ENCODE peak calls at places on chromosomes 5 and 9, in nine cellular contexts. D, H, C, Y, L, Q, F, N and W are unnamed samples. For H3K4me1, the result is how much of the 10 kb centered on the place peaks cover.

GRCh38 chr5:133700251-133700650 is 87.9 kb upstream of the FSTL4 start:
- DNase-seq in D (no peak), H (no peak), C (no peak), Y (no peak), L (no peak), Q (no peak), F (no peak), N (no peak), W (no peak)

GRCh38 chr9:27528278-27528885 is 1.2 kb downstream of the MOB3B start:
- DNase-seq in D (peak), H (peak), C (peak), Y (no peak), L (peak), Q (peak), F (peak), N (peak), W (peak)

GRCh38 chr9:70639853-70640814 is 225.7 kb upstream of the KLF9 start:
- DNase-seq in D (no peak), H (peak), C (no peak), Y (peak), L (no peak), Q (peak), F (peak), N (no peak), W (peak)

GRCh38 chr9:124818431-124819281 is 34.6 kb upstream of the WDR38 start:
- DNase-seq in D (no peak), H (peak), C (no peak), Y (peak), L (peak), Q (no peak), F (no peak), N (peak), W (peak)

GRCh38 chr9:105082843-105083242 is 154.9 kb upstream of the ABCA1 start:
- DNase-seq in D (no peak), H (no peak), C (no peak), Y (no peak), L (no peak), Q (no peak), F (no peak), N (no peak), W (no peak)

GRCh38 chr5:164119806-164120440 is 614.5 kb downstream of the MAT2B start:
- DNase-seq in D (no peak), H (peak), C (no peak), Y (no peak), L (no peak), Q (no peak), F (peak), N (no peak), W (no peak)

GRCh38 chr9:79471577-79472543 is 99.9 kb upstream of the TLE4 start:
- DNase-seq in D (peak), H (peak), C (peak), Y (peak), L (peak), Q (no peak), F (peak), N (peak), W (peak)

GRCh38 chr5:135600141-135600570 is 21.4 kb upstream of the CXCL14 start:
- DNase-seq in D (no peak), H (no peak), C (no peak), Y (no peak), L (no peak), Q (no peak), F (no peak), N (no peak), W (no peak)

GRCh38 chr5:132661231-132662003 is 3.4 kb downstream of the IL13 start:
- DNase-seq in D (no peak), H (no peak), C (no peak), Y (no peak), L (no peak), Q (no peak), F (no peak), N (no peak), W (no peak)

GRCh38 chr9:127279717-127280285 is 15.2 kb downstream of the GARNL3 start:
- DNase-seq in D (no peak), H (no peak), C (no peak), Y (no peak), L (no peak), Q (no peak), F (no peak), N (peak), W (no peak)

GRCh38 chr9:135712571-135713295 is 10.7 kb downstream of the KCNT1 start:
- DNase-seq in D (no peak), H (no peak), C (no peak), Y (no peak), L (no peak), Q (no peak), F (no peak), N (no peak), W (no peak)

GRCh38 chr5:138569759-138570158 is 5.4 kb downstream of the HSPA9 start:
- DNase-seq in D (no peak), H (no peak), C (no peak), Y (no peak), L (no peak), Q (no peak), F (no peak), N (no peak), W (no peak)

GRCh38 chr5:33474004-33474403 is 33.2 kb downstream of the TARS1 start:
- DNase-seq in D (no peak), H (no peak), C (no peak), Y (no peak), L (no peak), Q (no peak), F (no peak), N (no peak), W (no peak)

GRCh38 chr5:33474931-33475499 is 34.2 kb downstream of the TARS1 start:
- DNase-seq in D (no peak), H (no peak), C (no peak), Y (no peak), L (no peak), Q (no peak), F (no peak), N (no peak), W (no peak)

GRCh38 chr5:33476992-33477391 is 36.2 kb downstream of the TARS1 start:
- DNase-seq in D (no peak), H (no peak), C (no peak), Y (no peak), L (no peak), Q (no peak), F (no peak), N (no peak), W (no peak)

GRCh38 chr5:33477816-33478215 is 37.1 kb downstream of the TARS1 start:
- DNase-seq in D (no peak), H (no peak), C (no peak), Y (no peak), L (no peak), Q (no peak), F (no peak), N (peak), W (no peak)

DNA sequence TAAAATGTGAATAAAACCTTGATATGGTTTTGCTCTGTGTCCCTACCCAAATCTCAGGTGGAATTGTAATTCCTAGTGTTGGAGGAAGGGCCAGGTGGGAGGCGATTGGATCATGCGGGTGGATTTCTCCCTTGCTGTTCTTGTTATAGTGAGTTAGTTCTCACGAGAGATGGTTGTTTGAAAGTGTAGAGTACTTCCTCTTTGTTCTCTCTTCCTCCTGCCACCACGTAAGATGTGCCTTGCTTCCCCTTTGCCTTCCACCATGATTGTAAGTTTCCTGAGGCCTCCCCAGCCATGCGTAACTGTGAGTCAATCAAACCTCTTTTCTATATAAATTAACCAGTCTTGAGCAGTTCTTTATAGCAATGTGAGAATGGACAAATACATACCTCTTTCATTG is 34.9 kb downstream of the TARS1 start:
- DNase-seq in D (no peak), H (no peak), C (no peak), Y (no peak), L (no peak), Q (no peak), F (no peak), N (no peak), W (no peak)
- H3K4me3 ChIP-seq in D (no peak), H (no peak), C (no peak), Y (no peak), L (no peak), Q (no peak), F (no peak), N (no peak), W (no peak)

GRCh38 chr5:148972396-148972795 is 90.5 kb downstream of the SH3TC2 start:
- DNase-seq in D (no peak), H (no peak), C (no peak), Y (peak), L (no peak), Q (no peak), F (no peak), N (no peak), W (no peak)
- H3K4me1 ChIP-seq in D (half or more), H (under half), C (under half), Y (half or more), L (under half), Q (under half), F (under half), N (under half), W (under half)

GRCh38 chr9:33068991-33069390 is 7.5 kb downstream of the SMU1 start:
- DNase-seq in D (no peak), H (no peak), C (no peak), Y (no peak), L (no peak), Q (no peak), F (no peak), N (no peak), W (no peak)

DNA sequence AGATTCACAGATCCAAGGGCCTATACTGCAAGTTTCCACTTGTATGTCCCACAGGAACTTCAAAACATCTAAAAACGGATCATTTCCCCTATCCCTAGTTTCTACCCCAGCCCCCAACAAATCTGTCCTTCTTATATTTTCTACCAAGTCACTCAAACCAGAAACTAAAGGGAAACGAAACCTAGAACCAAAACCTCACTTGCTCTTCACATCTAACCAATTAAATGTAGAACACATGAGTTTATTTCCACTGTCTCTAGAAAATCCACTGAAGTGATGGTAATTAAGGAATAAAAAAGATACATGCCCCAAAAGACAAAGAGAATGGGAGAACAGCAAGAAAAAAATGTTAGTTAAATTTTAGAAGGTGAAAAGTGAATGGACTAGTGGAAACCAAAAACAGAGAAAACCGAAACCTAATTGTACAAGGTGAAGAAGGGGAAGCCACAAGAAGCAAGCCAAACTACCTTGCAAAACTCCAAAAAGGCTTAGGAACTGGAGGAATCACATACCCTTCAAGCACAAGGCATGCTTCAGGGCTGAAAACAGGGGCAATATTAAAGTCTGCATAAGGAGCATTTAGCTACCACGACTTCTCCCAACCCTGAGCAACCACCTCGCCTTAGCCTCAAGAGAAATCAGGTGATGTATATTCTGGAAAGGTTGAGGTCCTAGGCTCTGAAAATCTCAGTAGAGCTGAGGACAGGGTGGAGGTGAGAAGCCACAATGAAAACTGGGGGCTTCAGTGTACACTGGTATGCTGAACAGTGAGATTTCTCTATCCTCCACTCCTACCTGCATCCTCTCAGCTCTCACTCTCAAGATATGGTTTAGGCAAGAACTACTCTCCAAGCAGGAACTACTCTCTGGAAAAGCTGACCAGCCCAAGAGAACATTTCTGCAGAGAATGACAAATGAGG is 11.1 kb downstream of the SMU1 start:
- DNase-seq in D (no peak), H (no peak), C (no peak), Y (no peak), L (no peak), Q (no peak), F (no peak), N (no peak), W (no peak)
- H3K4me3 ChIP-seq in D (no peak), H (no peak), C (no peak), Y (no peak), L (no peak), Q (no peak), F (no peak), N (no peak), W (no peak)

GRCh38 chr5:57033103-57033502 is 81.2 kb upstream of the MIER3 start:
- DNase-seq in D (no peak), H (peak), C (peak), Y (peak), L (no peak), Q (no peak), F (no peak), N (no peak), W (peak)
- H3K4me1 ChIP-seq in D (under half), H (under half), C (under half), Y (under half), L (under half), Q (under half), F (under half), N (under half), W (under half)

DNA sequence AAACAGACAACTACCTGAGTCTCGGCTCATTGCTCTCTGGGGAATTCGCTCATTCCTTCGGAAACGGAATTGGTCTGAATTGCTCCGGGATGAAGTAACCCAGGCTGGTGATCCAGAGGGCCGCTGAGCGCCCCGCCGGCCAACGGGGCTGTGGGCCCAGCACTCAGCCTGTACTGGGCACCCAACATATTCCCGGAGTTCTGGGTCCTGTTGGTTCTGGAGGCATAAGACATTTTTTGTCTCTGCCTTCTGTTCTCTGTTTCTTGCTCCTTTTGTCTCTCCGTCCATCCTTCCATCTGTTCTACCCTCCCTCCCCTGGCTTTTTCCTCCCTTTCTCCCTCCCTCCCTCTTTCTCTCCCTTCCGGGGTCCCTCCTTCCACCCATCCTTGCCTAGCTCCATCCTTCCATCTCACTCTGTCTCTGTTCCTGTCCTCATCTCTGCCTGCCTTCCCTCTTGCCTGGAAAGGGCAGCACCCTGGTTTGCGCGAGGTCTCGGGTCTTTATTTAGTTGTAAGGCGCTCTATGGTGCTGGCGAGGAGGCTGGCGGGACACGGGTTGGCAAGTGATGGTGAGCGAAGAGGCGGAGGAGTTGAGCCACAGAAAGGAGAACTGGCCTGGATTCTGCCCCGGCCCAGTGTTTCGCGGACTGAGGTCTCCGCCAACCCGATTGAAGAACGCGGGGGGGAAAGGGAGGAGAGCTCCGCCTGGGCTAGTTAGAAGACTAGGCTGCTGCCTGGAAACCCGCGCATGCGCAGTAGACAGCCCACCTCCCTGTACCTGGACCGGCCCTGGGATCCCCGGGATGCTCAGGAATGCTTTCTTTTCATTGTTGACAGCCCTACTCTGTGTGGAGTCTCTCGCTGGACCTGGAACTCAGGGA is 1468.0 kb downstream of the FOXD4L5 start:
- DNase-seq in D (peak), H (peak), C (peak), Y (peak), L (peak), Q (peak), F (peak), N (peak), W (peak)
- H3K4me3 ChIP-seq in D (peak), H (peak), C (no peak), Y (peak), L (no peak), Q (peak), F (peak), N (no peak), W (no peak)

DNA sequence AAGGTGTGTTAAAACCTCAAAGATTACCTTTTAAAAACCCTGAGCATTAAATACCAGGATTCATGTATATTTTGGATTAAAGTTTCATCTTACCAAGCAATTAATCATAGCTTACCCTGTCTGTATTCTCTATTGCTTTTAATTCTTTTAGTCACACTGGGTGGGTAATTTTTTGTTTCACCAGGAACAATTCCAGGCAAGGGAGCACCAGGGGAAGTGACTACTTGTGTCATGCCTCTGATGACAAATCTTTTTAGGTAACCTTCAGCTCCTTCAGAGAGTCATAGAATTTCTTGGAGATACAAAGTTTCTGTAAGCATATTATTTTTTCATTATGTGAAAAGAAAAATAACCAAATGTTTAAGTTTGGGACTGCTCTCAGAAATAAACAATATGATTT is 33.4 kb upstream of the ANXA1 start:
- DNase-seq in D (no peak), H (peak), C (no peak), Y (peak), L (no peak), Q (no peak), F (no peak), N (no peak), W (no peak)
- H3K4me1 ChIP-seq in D (under half), H (under half), C (under half), Y (under half), L (under half), Q (under half), F (under half), N (under half), W (under half)

DNA sequence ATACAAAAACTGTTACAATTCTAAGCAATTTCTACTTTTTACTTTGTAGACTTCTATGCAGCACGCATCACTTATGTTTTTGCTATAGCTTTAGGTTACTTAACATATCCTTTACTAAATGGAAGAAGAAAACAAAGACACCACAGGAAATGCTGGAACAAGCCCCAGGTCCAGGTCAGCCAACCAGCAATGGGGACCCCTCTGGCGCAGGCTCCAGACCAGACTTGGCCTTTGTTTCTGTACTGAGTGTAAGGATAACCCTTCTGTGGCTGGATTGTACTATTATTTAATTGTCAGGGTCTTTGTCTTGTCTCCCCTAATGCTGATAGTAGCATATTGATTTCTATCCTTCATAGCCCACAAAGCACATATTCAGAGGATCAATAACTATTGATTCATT is 4.2 kb downstream of the SEMA4D start:
- DNase-seq in D (no peak), H (no peak), C (no peak), Y (no peak), L (no peak), Q (no peak), F (peak), N (no peak), W (no peak)
- H3K4me3 ChIP-seq in D (no peak), H (no peak), C (no peak), Y (no peak), L (no peak), Q (no peak), F (no peak), N (no peak), W (no peak)